ENCODE peak calls at places on chromosomes 13 and 19, in six cellular contexts. E is hepatocyte, N is MM.1S, D is GM23338, W is PC-3, F is HCT116. G is an unnamed sample.

GRCh38 chr13:109700176-109700575 is 86.2 kb downstream of the IRS2 start:
- DNase-seq in E (peak; percentile 77), F (no peak), D (no peak), N (no peak), W (peak; percentile 30), G (no peak)

GRCh38 chr19:2081873-2082810 is 14.0 kb downstream of the MOB3A start:
- DNase-seq in E (no peak), D (no peak), W (no peak), N (no peak), F (no peak), G (no peak)

GRCh38 chr13:45807520-45808099 is 43.9 kb downstream of the SIAH3 start:
- DNase-seq in W (peak; percentile 59), N (peak; percentile 35), E (peak; percentile 56), F (peak; percentile 62), D (peak; percentile 74), G (peak; percentile 59)

GRCh38 chr13:83184819-83185218 is 697.5 kb downstream of the SLITRK1 start:
- DNase-seq in N (no peak), F (no peak), E (no peak), D (no peak), W (no peak), G (peak; percentile 55)

GRCh38 chr13:29943301-29944085 is 93.1 kb upstream of the UBL3 start:
- DNase-seq in N (no peak), W (no peak), D (peak; percentile 37), F (no peak), E (no peak), G (no peak)

GRCh38 chr19:13804830-13805683 is 9.8 kb downstream of the ZSWIM4 start:
- DNase-seq in E (no peak), N (no peak), F (no peak), W (no peak), D (peak; percentile 89), G (no peak)

GRCh38 chr19:5978606-5979552 is 939 bp upstream of the RANBP3 start:
- DNase-seq in W (no peak), F (no peak), N (no peak), E (no peak), D (no peak), G (no peak)

GRCh38 chr13:82917984-82918383 is 964.3 kb downstream of the SLITRK1 start:
- DNase-seq in D (no peak), W (no peak), E (no peak), N (no peak), F (no peak), G (no peak)

GRCh38 chr13:51560336-51560735 is 23.9 kb upstream of the WDFY2 start:
- DNase-seq in E (no peak), N (no peak), D (no peak), W (no peak), F (no peak), G (no peak)

GRCh38 chr13:78881746-78882145 is 222.8 kb upstream of the OBI1 start:
- DNase-seq in W (no peak), N (no peak), F (no peak), D (no peak), E (peak; percentile 48), G (no peak)

GRCh38 chr13:49220856-49221614 is 897 bp downstream of the MLNR start:
- DNase-seq in E (no peak), D (peak; percentile 57), F (no peak), N (no peak), W (no peak), G (peak; percentile 53)

GRCh38 chr19:48858984-48859710 is 9.3 kb downstream of the PLEKHA4 start:
- DNase-seq in F (no peak), E (no peak), W (no peak), N (no peak), D (peak; percentile 87), G (peak; percentile 10)

GRCh38 chr13:50909605-50910482 is at the start of gene RNASEH2B:
- DNase-seq in F (peak; percentile 60), E (peak; percentile 79), N (peak; percentile 55), D (peak; percentile 85), W (peak; percentile 65), G (peak; percentile 77)

GRCh38 chr13:57627663-57628062 is 3.9 kb upstream of the PCDH17 start:
- DNase-seq in W (peak; percentile 41), F (no peak), E (peak; percentile 55), N (peak; percentile 21), D (peak; percentile 51), G (peak; percentile 36)

GRCh38 chr13:114142137-114142550 is 9.7 kb upstream of the RASA3 start:
- DNase-seq in W (no peak), E (no peak), F (no peak), N (no peak), D (no peak), G (no peak)

DNA sequence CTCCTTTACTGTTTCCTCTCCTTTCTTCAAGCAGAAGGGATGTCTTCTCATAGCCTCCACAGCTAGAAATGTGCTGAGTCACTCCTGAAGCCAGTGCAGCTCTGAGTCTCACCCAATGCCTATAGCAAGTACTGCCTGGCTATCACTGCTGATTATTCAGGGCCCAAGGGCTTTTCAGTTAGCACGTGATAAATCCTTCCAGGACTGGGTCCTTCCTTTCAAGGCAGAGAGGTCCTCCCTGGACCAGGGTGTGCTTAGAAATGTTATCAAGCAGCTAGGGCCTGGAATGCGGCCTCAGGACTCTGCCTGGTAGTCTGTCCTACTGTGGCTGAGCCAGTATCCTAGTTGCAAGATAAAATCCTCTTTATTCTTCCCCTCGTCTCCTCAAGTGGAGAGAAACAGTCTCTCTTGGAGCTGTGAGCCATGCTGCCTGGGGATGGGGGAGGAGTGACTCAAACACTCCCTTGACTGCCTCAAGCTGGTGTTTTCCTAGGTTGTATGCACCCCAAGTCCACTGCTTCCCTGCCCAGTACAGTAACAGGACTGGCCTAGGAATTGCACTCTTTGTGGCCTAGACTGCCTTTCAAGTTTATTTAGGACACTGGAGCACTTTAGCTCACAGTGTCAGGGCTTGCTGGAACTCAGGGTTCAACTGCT is 198.7 kb upstream of the SERP2 start:
- DNase-seq in E (peak; percentile 61), N (no peak), D (no peak), F (no peak), W (no peak), G (peak; percentile 74)
- TF ChIP-seq EZH2phosphoT487 in E (no peak), N (no peak), D (no peak), F (no peak), W (no peak), G (no peak)

DNA sequence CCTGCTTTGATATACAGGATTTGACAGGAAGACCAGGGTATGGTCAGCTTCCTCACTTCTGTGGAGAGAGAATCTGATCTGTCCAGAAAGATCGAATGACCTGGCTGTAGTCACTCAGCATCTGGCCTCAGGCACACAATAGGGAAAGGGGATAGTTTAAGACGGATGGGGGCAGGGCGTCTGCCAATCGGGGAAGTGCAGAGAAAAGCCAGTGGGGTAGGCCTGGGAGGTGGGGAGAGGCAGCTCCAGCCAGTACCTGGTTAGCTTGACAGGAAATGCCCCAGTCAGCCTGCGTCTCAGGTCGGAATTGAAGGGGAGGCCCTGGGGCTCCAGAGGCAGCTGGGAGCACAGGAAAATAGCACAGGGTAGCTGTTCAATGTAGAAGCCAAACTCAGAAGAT is 12.4 kb downstream of the ZNF444 start:
- DNase-seq in E (no peak), F (no peak), D (peak; percentile 90), W (no peak), N (no peak), G (no peak)
- H3K9me2 ChIP-seq in E (no peaks in the 10 kb centered on the region), F (no peaks in the 10 kb centered on the region), D (peaks cover 4% of the 10 kb centered on the region), W (no peaks in the 10 kb centered on the region), N (no peaks in the 10 kb centered on the region), G (no peaks in the 10 kb centered on the region)

DNA sequence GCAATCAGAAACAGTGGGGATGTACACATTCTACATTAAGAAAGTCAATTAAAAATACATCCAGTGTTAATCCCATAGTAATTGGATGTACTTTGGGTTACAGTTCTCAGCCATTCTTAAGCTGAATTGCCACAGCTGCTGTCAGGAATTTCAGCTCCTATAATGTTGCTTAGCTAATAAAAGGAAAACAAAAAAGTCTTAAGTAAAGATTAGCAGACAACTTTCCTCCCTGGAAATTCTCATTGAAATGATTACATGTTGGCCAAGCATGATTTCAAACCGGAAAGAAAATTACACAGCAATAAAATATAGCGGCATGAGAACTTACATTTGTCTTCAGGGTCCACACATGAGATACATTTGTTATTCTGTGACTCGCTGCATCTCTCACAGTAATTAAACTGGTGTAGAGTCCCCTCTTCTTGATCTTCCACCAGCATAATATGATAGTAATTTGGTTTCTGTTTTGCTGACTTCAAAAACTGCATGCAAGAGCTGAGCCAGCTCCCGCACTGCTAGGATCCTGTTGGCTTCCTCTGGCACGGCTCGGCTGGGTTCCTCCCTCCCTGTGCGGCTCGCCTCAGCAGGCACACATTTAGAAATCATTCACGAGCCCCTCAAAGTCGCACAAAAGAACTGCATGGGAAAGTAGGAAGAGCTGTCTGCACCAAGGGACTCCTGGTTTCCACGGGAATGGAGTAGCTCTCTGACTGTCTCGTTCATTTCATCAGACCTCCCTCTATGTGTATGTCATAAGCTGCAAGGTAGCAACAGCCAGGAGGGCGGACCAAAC is at the start of gene HTR2A:
- DNase-seq in F (no peak), D (peak; percentile 12), N (no peak), E (peak; percentile 14), W (peak; percentile 18), G (peak; percentile 72)
- TF ChIP-seq EZH2 in F (peak; percentile 47), D (no peak), N (no peak), E (no peak), W (no peak), G (no peak)

GRCh38 chr19:51439021-51439465 is 19.2 kb downstream of the SIGLEC8 start:
- DNase-seq in W (peak; percentile 46), E (no peak), N (no peak), D (peak; percentile 76), F (no peak), G (peak; percentile 38)

GRCh38 chr19:51440052-51440451 is 18.2 kb downstream of the SIGLEC8 start:
- DNase-seq in F (no peak), D (no peak), N (no peak), W (no peak), E (no peak), G (no peak)

GRCh38 chr19:51440846-51441409 is 17.3 kb downstream of the SIGLEC8 start:
- DNase-seq in N (no peak), W (peak; percentile 48), D (no peak), E (no peak), F (no peak), G (peak; percentile 35)

DNA sequence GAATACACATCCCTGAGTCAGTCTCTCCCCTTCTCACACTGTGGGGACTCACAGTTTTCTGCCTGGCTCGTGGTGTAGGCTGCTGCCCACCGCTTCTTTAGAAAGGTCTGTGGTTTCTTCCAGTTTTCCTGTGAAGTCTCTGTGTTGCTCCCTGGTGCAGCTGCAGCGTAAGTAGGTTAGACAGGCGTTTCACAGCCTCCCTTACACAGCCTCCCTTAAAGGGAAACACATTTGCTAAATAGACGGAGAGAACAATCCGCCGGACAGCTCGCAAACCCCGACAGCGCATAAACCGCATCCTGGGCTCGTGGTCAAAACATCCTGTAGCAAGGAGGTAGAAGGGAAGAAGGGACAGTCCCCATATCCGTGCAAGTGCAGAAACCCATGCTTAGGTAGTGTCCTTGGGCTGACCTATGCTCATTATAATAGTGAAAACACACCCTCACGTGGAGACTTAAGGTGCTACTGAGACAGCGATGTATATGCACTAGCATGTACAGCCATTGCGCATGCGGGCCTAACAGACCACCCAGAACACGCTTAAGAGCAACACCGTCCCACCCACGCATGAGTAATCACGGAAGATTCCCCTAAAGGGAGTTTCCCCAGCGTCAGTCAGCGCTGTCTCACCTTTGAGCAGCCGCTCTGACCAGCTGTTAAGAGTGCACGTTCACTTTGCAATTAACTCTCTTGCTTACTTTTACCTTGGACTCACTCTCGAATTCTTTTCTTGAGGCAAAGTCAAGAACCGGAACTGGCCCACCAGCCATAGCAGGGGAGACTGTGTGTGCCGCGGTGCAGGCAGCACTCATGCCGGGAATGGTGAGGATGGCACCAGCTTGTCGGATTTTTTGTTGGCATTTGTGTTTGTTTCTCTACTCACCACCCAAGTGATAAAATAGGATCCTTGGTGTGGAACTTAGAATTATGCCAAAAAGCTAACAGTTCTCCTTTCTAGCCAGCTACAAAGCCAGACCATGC is 16.6 kb downstream of the SIGLEC8 start:
- DNase-seq in W (peak; percentile 69), N (no peak), D (no peak), E (no peak), F (no peak), G (no peak)
- TF ChIP-seq EZH2phosphoT487 in W (no peak), N (no peak), D (no peak), E (no peak), F (no peak), G (no peak)

GRCh38 chr13:84951128-84951527 is 848.1 kb downstream of the SLITRK6 start:
- DNase-seq in D (no peak), F (no peak), N (no peak), E (no peak), W (peak; percentile 31), G (no peak)
- H3K9me2 ChIP-seq in D (no peaks in the 10 kb centered on the region), F (no peaks in the 10 kb centered on the region), N (no peaks in the 10 kb centered on the region), E (no peaks in the 10 kb centered on the region), W (no peaks in the 10 kb centered on the region), G (no peaks in the 10 kb centered on the region)

G was measured in GM23248.